ENCODE peak calls at places on chromosomes 7 and 10, in nine cellular contexts. S, C, D, Y, F, T, J, G and H are unnamed samples.

GRCh38 chr10:79099898-79100448 is 31.2 kb downstream of the ZMIZ1 start:
- DNase-seq in S (no peak), C (no peak), D (no peak), Y (no peak), F (no peak), T (no peak), J (no peak), G (no peak), H (no peak)

GRCh38 chr10:48289652-48290238 is 15.2 kb upstream of the FRMPD2 start:
- DNase-seq in S (peak), C (peak), D (peak), Y (peak), F (peak), T (no peak), J (peak), G (peak), H (peak)

GRCh38 chr7:46315891-46316290 is 394.8 kb upstream of the IGFBP3 start:
- DNase-seq in S (no peak), C (no peak), D (peak), Y (no peak), F (peak), T (peak), J (no peak), G (no peak), H (peak)

GRCh38 chr7:23863209-23863798 is 153.3 kb downstream of the STK31 start:
- DNase-seq in S (peak), C (no peak), D (peak), Y (peak), F (peak), T (no peak), J (peak), G (peak), H (peak)

GRCh38 chr7:92809397-92810241 is 26.8 kb downstream of the CDK6 start:
- DNase-seq in S (peak), C (peak), D (peak), Y (peak), F (peak), T (peak), J (peak), G (peak), H (peak)

GRCh38 chr10:14971867-14972448 is 12.8 kb downstream of the MEIG1 start:
- DNase-seq in S (peak), C (peak), D (peak), Y (peak), F (no peak), T (no peak), J (peak), G (peak), H (peak)

GRCh38 chr7:116271161-116271979 is 61.0 kb downstream of the TES start:
- DNase-seq in S (no peak), C (no peak), D (peak), Y (no peak), F (peak), T (peak), J (no peak), G (no peak), H (peak)

GRCh38 chr7:17774248-17774647 is 166.0 kb downstream of the SNX13 start:
- DNase-seq in S (no peak), C (no peak), D (peak), Y (peak), F (peak), T (peak), J (no peak), G (no peak), H (peak)

GRCh38 chr10:53476650-53477312 is 704.2 kb upstream of the MBL2 start:
- DNase-seq in S (no peak), C (no peak), D (no peak), Y (no peak), F (no peak), T (no peak), J (no peak), G (no peak), H (no peak)

GRCh38 chr7:106070201-106070551 is 41.9 kb downstream of the SYPL1 start:
- DNase-seq in S (no peak), C (peak), D (no peak), Y (no peak), F (no peak), T (no peak), J (no peak), G (no peak), H (no peak)

GRCh38 chr7:70717553-70718248 is 414.2 kb upstream of the GALNT17 start:
- DNase-seq in S (peak), C (no peak), D (no peak), Y (no peak), F (no peak), T (no peak), J (no peak), G (no peak), H (no peak)

GRCh38 chr7:45563804-45564461 is 10.2 kb upstream of the ADCY1 start:
- DNase-seq in S (no peak), C (no peak), D (no peak), Y (no peak), F (no peak), T (no peak), J (no peak), G (no peak), H (no peak)

GRCh38 chr7:31051598-31052503 is at the start of gene ADCYAP1R1:
- DNase-seq in S (no peak), C (no peak), D (no peak), Y (no peak), F (no peak), T (no peak), J (no peak), G (peak), H (no peak)

GRCh38 chr7:18788026-18788425 is 292.5 kb downstream of the HDAC9 start:
- DNase-seq in S (no peak), C (no peak), D (no peak), Y (no peak), F (no peak), T (no peak), J (no peak), G (no peak), H (no peak)

GRCh38 chr7:92836489-92837213 is at the start of gene CDK6:
- DNase-seq in S (peak), C (peak), D (peak), Y (peak), F (peak), T (no peak), J (peak), G (peak), H (peak)

GRCh38 chr10:126013489-126014281 is 117.3 kb downstream of the FANK1 start:
- DNase-seq in S (no peak), C (peak), D (peak), Y (peak), F (peak), T (peak), J (peak), G (peak), H (peak)

GRCh38 chr7:110861163-110861562 is 229.8 kb upstream of the LRRN3 start:
- DNase-seq in S (no peak), C (no peak), D (no peak), Y (no peak), F (no peak), T (no peak), J (no peak), G (no peak), H (no peak)

GRCh38 chr10:87684001-87684628 is 24.4 kb downstream of the PAPSS2 start:
- DNase-seq in S (no peak), C (no peak), D (no peak), Y (no peak), F (no peak), T (no peak), J (no peak), G (no peak), H (no peak)

GRCh38 chr7:12244129-12244528 is 33.0 kb downstream of the TMEM106B start:
- DNase-seq in S (no peak), C (peak), D (peak), Y (peak), F (peak), T (no peak), J (peak), G (peak), H (peak)

GRCh38 chr7:25952277-25953057 is 199.5 kb upstream of the NFE2L3 start:
- DNase-seq in S (no peak), C (no peak), D (no peak), Y (no peak), F (no peak), T (no peak), J (no peak), G (no peak), H (no peak)

GRCh38 chr10:49135575-49136313 is 1.9 kb upstream of the FAM170B start:
- DNase-seq in S (peak), C (no peak), D (no peak), Y (peak), F (peak), T (no peak), J (no peak), G (no peak), H (peak)

GRCh38 chr10:35735412-35735811 is 93.3 kb upstream of the FZD8 start:
- DNase-seq in S (no peak), C (no peak), D (peak), Y (no peak), F (peak), T (no peak), J (no peak), G (no peak), H (peak)

GRCh38 chr7:29126804-29127203 is 19.5 kb downstream of the CPVL start:
- DNase-seq in S (no peak), C (no peak), D (no peak), Y (no peak), F (no peak), T (no peak), J (no peak), G (no peak), H (no peak)

DNA sequence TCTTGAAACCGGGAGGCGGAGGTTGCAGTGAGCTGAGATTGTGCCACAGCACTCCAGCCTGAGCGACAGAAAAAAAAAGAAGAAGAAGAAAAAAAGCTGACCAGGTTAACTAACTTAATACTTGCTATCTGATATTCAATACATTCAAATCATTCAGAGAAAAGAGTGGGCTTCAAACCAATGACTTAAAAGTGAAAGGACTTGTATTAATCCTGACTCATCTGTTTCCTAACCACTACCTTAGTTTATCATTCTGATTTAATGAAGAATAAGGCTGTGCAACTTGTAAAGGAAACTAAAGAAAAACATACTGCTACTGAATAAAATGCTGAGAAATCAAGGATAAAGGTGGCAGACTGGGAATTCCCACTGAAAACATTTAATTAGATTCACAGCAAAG is 128.4 kb downstream of the NRBF2 start:
- DNase-seq in S (no peak), C (no peak), D (no peak), Y (peak), F (peak), T (no peak), J (no peak), G (no peak), H (no peak)
- H3K4me3 ChIP-seq in S (peak), C (no peak), D (no peak), Y (peak), F (no peak), T (no peak), J (no peak), G (no peak), H (no peak)

GRCh38 chr7:87067788-87068187 is 8.3 kb upstream of the ELAPOR2 start:
- DNase-seq in S (no peak), C (no peak), D (no peak), Y (no peak), F (no peak), T (no peak), J (no peak), G (no peak), H (no peak)
- TF ChIP-seq CTCF in S (no peak), C (no peak), D (no peak), Y (no peak), F (no peak), T (no peak), J (no peak), G (no peak), H (no peak)

GRCh38 chr7:155533120-155533826 is 13.1 kb downstream of the CNPY1 start:
- DNase-seq in S (no peak), C (no peak), D (no peak), Y (no peak), F (no peak), T (no peak), J (no peak), G (peak), H (peak)
- H3K4me3 ChIP-seq in S (no peak), C (no peak), D (no peak), Y (no peak), F (no peak), T (no peak), J (peak), G (peak), H (no peak)

DNA sequence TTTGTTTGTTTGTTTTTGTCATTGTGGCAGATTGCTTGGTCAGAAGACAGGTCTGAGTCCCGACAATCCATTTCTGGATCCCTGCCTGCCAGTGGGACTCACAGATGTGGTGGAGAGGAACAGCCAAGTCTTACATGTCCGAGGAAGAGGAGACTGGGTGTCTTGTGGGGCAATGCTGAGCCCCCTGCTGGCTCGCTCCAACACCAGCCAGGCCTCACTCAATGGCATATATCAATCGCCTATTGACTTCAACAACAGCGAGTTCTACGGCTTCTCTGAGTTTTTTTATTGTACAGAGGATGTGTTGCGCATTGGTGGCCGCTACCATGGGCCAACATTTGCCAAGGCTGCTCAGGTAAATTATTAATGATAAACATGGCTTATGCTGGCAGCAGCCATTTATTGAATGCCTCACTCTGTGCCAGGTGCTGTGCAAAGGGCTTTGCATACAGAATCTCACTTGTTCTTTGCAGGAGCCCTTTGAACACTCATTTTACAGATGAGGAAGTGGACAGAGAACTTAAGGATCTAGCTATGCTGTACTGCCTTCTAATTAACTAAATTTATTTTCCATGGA is 33.3 kb downstream of the COX15 start:
- DNase-seq in S (no peak), C (no peak), D (no peak), Y (peak), F (no peak), T (no peak), J (peak), G (no peak), H (peak)
- TF ChIP-seq CTCF in S (peak), C (no peak), D (no peak), Y (peak), F (no peak), T (no peak), J (peak), G (no peak), H (peak)

DNA sequence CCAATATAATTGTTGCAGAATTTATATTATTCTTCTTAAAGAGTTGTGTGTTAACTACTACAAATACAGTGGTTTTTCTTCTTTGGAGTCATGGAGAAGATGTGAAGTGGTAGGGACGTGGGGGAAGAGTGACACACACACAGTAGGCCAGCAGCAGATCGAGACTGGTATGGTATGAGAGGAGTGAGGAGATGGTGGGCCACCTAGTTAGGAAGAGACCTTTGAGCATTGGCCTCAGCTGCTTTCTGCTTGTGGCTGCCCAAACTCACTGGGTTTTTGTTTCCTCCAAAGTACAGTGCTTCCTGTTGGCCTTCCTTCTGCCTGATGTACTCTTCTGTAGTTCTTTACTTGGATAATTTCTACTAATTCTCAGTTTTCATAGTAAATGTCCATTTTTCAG is 14.6 kb downstream of the VCL start:
- DNase-seq in S (peak), C (no peak), D (no peak), Y (no peak), F (no peak), T (no peak), J (no peak), G (no peak), H (no peak)
- H3K4me3 ChIP-seq in S (peak), C (no peak), D (no peak), Y (no peak), F (no peak), T (no peak), J (no peak), G (no peak), H (no peak)

GRCh38 chr10:131088619-131089018 is 222.9 kb downstream of the TCERG1L start:
- DNase-seq in S (no peak), C (no peak), D (no peak), Y (no peak), F (no peak), T (no peak), J (no peak), G (peak), H (no peak)
- TF ChIP-seq CTCF in S (peak), C (no peak), D (no peak), Y (no peak), F (no peak), T (no peak), J (no peak), G (peak), H (no peak)

GRCh38 chr7:2863461-2864066 is 19.5 kb upstream of the GNA12 start:
- DNase-seq in S (peak), C (peak), D (peak), Y (peak), F (peak), T (peak), J (no peak), G (no peak), H (peak)
- H3K4me3 ChIP-seq in S (no peak), C (peak), D (peak), Y (peak), F (no peak), T (no peak), J (no peak), G (no peak), H (peak)

GRCh38 chr10:11704087-11704486 is 38.1 kb upstream of the ECHDC3 start:
- DNase-seq in S (no peak), C (no peak), D (no peak), Y (no peak), F (no peak), T (no peak), J (no peak), G (no peak), H (no peak)

GRCh38 chr10:11702264-11702663 is 39.9 kb upstream of the ECHDC3 start:
- DNase-seq in S (no peak), C (no peak), D (no peak), Y (no peak), F (no peak), T (no peak), J (no peak), G (peak), H (no peak)

GRCh38 chr10:11705687-11706086 is 36.5 kb upstream of the ECHDC3 start:
- DNase-seq in S (no peak), C (no peak), D (no peak), Y (no peak), F (peak), T (no peak), J (no peak), G (no peak), H (peak)

GRCh38 chr10:11707936-11708335 is 34.2 kb upstream of the ECHDC3 start:
- DNase-seq in S (no peak), C (no peak), D (no peak), Y (no peak), F (no peak), T (no peak), J (no peak), G (no peak), H (no peak)

DNA sequence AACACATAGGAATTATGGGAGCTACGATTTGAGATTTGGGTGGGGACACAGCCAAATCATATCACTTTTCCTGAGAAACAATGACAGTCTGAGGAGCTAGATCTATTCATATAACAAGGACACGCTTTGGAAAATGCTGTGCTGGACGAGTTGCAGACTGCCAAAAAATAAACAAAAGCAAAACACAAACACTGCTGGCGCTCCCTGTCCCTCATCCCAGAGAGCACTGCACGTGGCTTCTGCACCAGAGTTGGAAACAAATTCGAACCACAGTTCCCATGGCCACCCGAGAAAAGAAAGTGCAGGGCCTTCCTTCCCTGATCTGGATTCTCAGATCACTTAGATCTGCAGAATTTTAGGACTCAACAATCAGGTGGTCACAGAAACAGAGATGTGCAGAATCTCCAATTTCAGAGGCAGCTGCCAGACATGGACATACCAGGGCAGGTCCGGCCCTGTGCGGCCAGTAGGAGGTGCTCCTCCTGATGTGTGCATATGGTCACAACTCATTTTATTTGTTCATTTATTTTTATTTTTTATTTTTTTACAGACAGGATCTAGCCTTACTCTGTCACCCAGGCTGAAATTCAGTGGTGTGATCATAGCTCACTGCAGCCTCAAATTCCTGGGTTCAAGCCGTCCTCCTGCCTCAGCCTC is 35.1 kb upstream of the ECHDC3 start:
- DNase-seq in S (no peak), C (no peak), D (no peak), Y (no peak), F (no peak), T (no peak), J (no peak), G (no peak), H (no peak)
- TF ChIP-seq CTCF in S (peak), C (peak), D (no peak), Y (peak), F (no peak), T (no peak), J (peak), G (peak), H (no peak)

GRCh38 chr7:8263048-8263447 is 1.1 kb upstream of the ICA1 start:
- DNase-seq in S (no peak), C (no peak), D (no peak), Y (no peak), F (no peak), T (no peak), J (no peak), G (no peak), H (no peak)
- H3K4me3 ChIP-seq in S (no peak), C (peak), D (no peak), Y (no peak), F (no peak), T (no peak), J (peak), G (no peak), H (no peak)

GRCh38 chr10:122981066-122981464 is 864 bp downstream of the PSTK start:
- DNase-seq in S (peak), C (no peak), D (peak), Y (peak), F (peak), T (no peak), J (peak), G (peak), H (peak)
- TF ChIP-seq CTCF in S (peak), C (peak), D (peak), Y (peak), F (peak), T (peak), J (peak), G (peak), H (peak)